ENCODE peak calls at places on chromosomes 5 and 9, in ten cellular contexts. F, L, D, X, E, Z, O, Y, J and H are unnamed samples.

GRCh38 chr5:133512896-133513295 is 99.4 kb downstream of the FSTL4 start:
- DNase-seq in Z (no peak), F (no peak), E (no peak), Y (no peak), J (no peak), L (no peak), D (no peak), O (no peak), X (peak), H (no peak)

GRCh38 chr9:108953983-108954574 is 19.9 kb downstream of the ABITRAM start:
- DNase-seq in O (peak), Y (no peak), E (peak), J (no peak), D (no peak), F (no peak), L (peak), Z (no peak), X (no peak), H (no peak)

GRCh38 chr5:146137967-146138403 is 32.6 kb upstream of the PLAC8L1 start:
- DNase-seq in L (peak), D (no peak), F (no peak), J (peak), O (peak), E (peak), Z (no peak), X (no peak), Y (no peak), H (no peak)

GRCh38 chr9:137308102-137308619 is 6.1 kb upstream of the NRARP start:
- DNase-seq in E (no peak), O (no peak), F (no peak), X (no peak), D (no peak), J (peak), Z (no peak), Y (peak), L (peak), H (no peak)

GRCh38 chr5:125394661-125395280 is 648.3 kb upstream of the ZNF608 start:
- DNase-seq in L (no peak), E (peak), Y (no peak), O (no peak), D (no peak), J (no peak), X (no peak), F (no peak), Z (no peak), H (no peak)

GRCh38 chr5:103114440-103114839 is 5.5 kb downstream of the GIN1 start:
- DNase-seq in Z (no peak), X (no peak), E (no peak), F (no peak), Y (no peak), O (peak), L (no peak), D (no peak), J (no peak), H (no peak)

GRCh38 chr5:116395178-116395577 is 179.4 kb downstream of the SEMA6A start:
- DNase-seq in D (no peak), Z (no peak), J (peak), O (peak), F (no peak), X (no peak), Y (no peak), E (no peak), L (no peak), H (no peak)

GRCh38 chr9:68560131-68560844 is 19.6 kb upstream of the TMEM252 start:
- DNase-seq in X (no peak), D (peak), O (peak), Y (peak), F (peak), L (peak), E (peak), J (peak), Z (no peak), H (no peak)

GRCh38 chr5:141825241-141825671 is 53.0 kb downstream of the PCDH1 start:
- DNase-seq in Z (no peak), D (no peak), O (no peak), E (no peak), X (no peak), Y (no peak), F (no peak), J (no peak), L (no peak), H (no peak)

GRCh38 chr9:94864183-94864582 is 137.7 kb downstream of the AOPEP start:
- DNase-seq in O (peak), L (no peak), E (no peak), X (no peak), J (no peak), F (no peak), Z (no peak), Y (no peak), D (no peak), H (no peak)

GRCh38 chr9:123267481-123268239 is 726 bp downstream of the STRBP start:
- DNase-seq in F (no peak), O (no peak), L (no peak), Y (peak), E (no peak), X (no peak), D (no peak), J (peak), Z (no peak), H (no peak)

GRCh38 chr9:34046784-34047379 is 1.8 kb downstream of the UBAP2 start:
- DNase-seq in X (no peak), E (peak), D (no peak), L (no peak), J (no peak), Y (no peak), Z (no peak), F (no peak), O (no peak), H (no peak)

GRCh38 chr5:68315679-68316271 is 100.2 kb downstream of the PIK3R1 start:
- DNase-seq in D (peak), O (peak), L (no peak), F (no peak), J (no peak), E (no peak), Z (no peak), Y (no peak), X (no peak), H (no peak)

GRCh38 chr5:112918679-112919078 is 3.3 kb downstream of the REEP5 start:
- DNase-seq in X (peak), E (no peak), Z (no peak), L (no peak), F (no peak), D (no peak), Y (no peak), O (no peak), J (no peak), H (no peak)

GRCh38 chr5:84536797-84537196 is 152.1 kb upstream of the EDIL3 start:
- DNase-seq in Y (no peak), D (no peak), Z (no peak), F (no peak), O (no peak), L (no peak), E (no peak), X (no peak), J (no peak), H (no peak)

GRCh38 chr9:98370300-98370975 is 115.0 kb upstream of the TBC1D2 start:
- DNase-seq in D (no peak), L (no peak), J (no peak), Y (no peak), X (no peak), E (no peak), O (no peak), F (no peak), Z (no peak), H (no peak)

GRCh38 chr5:41776435-41776834 is 93.8 kb downstream of the OXCT1 start:
- DNase-seq in D (no peak), J (no peak), L (no peak), Y (no peak), X (no peak), O (no peak), F (no peak), E (peak), Z (no peak), H (no peak)

GRCh38 chr9:92680166-92681119 is 10.5 kb upstream of the IPPK start:
- DNase-seq in L (no peak), O (no peak), E (no peak), X (no peak), F (no peak), Y (no peak), J (no peak), Z (no peak), D (no peak), H (no peak)

GRCh38 chr5:72453260-72453775 is 53.9 kb downstream of the ZNF366 start:
- DNase-seq in J (peak), F (no peak), X (no peak), Y (peak), D (no peak), Z (no peak), E (no peak), O (no peak), L (no peak), H (no peak)

GRCh38 chr5:28576022-28576421 is 1537.6 kb upstream of the CDH9 start:
- DNase-seq in F (no peak), O (peak), L (peak), Z (no peak), D (no peak), X (no peak), J (no peak), E (peak), Y (no peak), H (no peak)

GRCh38 chr5:27797220-27797619 is 758.8 kb upstream of the CDH9 start:
- DNase-seq in Z (no peak), J (no peak), O (no peak), D (no peak), Y (no peak), X (no peak), L (no peak), E (no peak), F (no peak), H (no peak)

GRCh38 chr5:112929336-112930081 is 7.5 kb upstream of the REEP5 start:
- DNase-seq in X (no peak), D (no peak), O (no peak), Z (no peak), L (no peak), Y (no peak), E (no peak), J (no peak), F (no peak), H (no peak)

GRCh38 chr5:93925321-93925720 is 183.9 kb upstream of the POU5F2 start:
- DNase-seq in J (no peak), E (no peak), Y (no peak), O (no peak), L (peak), Z (no peak), X (no peak), D (no peak), F (no peak), H (no peak)

GRCh38 chr9:21465859-21466518 is 16.1 kb downstream of the IFNE start:
- DNase-seq in Z (peak), E (peak), F (no peak), X (no peak), L (peak), J (no peak), D (no peak), O (peak), Y (no peak), H (no peak)

GRCh38 chr5:69105996-69106906 is 12.4 kb downstream of the SLC30A5 start:
- DNase-seq in J (no peak), E (no peak), O (no peak), D (no peak), Y (no peak), L (no peak), Z (no peak), X (no peak), F (no peak), H (no peak)

GRCh38 chr9:35279946-35280345 is 118.1 kb downstream of the UNC13B start:
- DNase-seq in L (no peak), X (no peak), Y (no peak), O (no peak), E (no peak), F (no peak), J (no peak), D (no peak), Z (no peak), H (no peak)

GRCh38 chr9:35277649-35278359 is 116.0 kb downstream of the UNC13B start:
- DNase-seq in J (peak), L (no peak), D (no peak), O (no peak), F (no peak), Y (no peak), X (no peak), Z (no peak), E (peak), H (no peak)

GRCh38 chr9:35280394-35280793 is 118.6 kb downstream of the UNC13B start:
- DNase-seq in D (no peak), O (no peak), Z (no peak), F (no peak), E (no peak), X (no peak), J (no peak), Y (no peak), L (no peak), H (no peak)

GRCh38 chr9:35274988-35275387 is 113.2 kb downstream of the UNC13B start:
- DNase-seq in O (no peak), E (no peak), D (no peak), L (no peak), Z (no peak), F (no peak), X (no peak), J (no peak), Y (no peak), H (no peak)

GRCh38 chr9:35277171-35277520 is 115.3 kb downstream of the UNC13B start:
- DNase-seq in O (no peak), E (no peak), Z (no peak), L (no peak), Y (no peak), F (no peak), J (no peak), X (no peak), D (no peak), H (no peak)
- H3K27ac ChIP-seq in O (no peak), E (no peak), Z (no peak), L (no peak), Y (no peak), F (peak), J (no peak), X (no peak), D (no peak), H (no peak)

GRCh38 chr9:112050544-112051475 is 124.3 kb downstream of the SUSD1 start:
- DNase-seq in J (peak), D (no peak), O (peak), X (peak), L (peak), F (no peak), Z (no peak), E (peak), Y (peak), H (no peak)

GRCh38 chr9:112047538-112048066 is 127.5 kb downstream of the SUSD1 start:
- DNase-seq in D (no peak), F (no peak), X (no peak), O (no peak), J (no peak), Y (no peak), L (no peak), Z (no peak), E (no peak), H (no peak)

GRCh38 chr9:112051812-112052211 is 123.3 kb downstream of the SUSD1 start:
- DNase-seq in L (no peak), D (no peak), Z (no peak), F (no peak), O (no peak), E (no peak), J (no peak), X (no peak), Y (no peak), H (no peak)

GRCh38 chr9:112048924-112049785 is 125.9 kb downstream of the SUSD1 start:
- DNase-seq in E (peak), L (no peak), F (no peak), J (no peak), D (no peak), X (no peak), Z (no peak), Y (no peak), O (no peak), H (no peak)

GRCh38 chr9:112049834-112050516 is 125.1 kb downstream of the SUSD1 start:
- DNase-seq in D (no peak), Y (no peak), E (peak), Z (no peak), O (no peak), J (no peak), L (no peak), X (no peak), F (no peak), H (no peak)
- H3K27ac ChIP-seq in D (no peak), Y (no peak), E (no peak), Z (no peak), O (peak), J (peak), L (peak), X (peak), F (peak), H (no peak)

GRCh38 chr5:56426658-56427057 is 193.5 kb upstream of the ANKRD55 start:
- DNase-seq in X (no peak), F (no peak), Y (no peak), Z (no peak), J (no peak), E (no peak), O (no peak), D (no peak), L (no peak), H (no peak)
- H3K27ac ChIP-seq in X (no peak), F (no peak), Y (no peak), Z (no peak), J (no peak), E (no peak), O (no peak), D (no peak), L (no peak), H (no peak)

GRCh38 chr5:123294544-123294943 is 128.7 kb downstream of the CEP120 start:
- DNase-seq in X (no peak), Y (no peak), Z (no peak), L (no peak), E (no peak), O (no peak), J (no peak), D (no peak), F (no peak), H (no peak)

GRCh38 chr5:123298335-123299010 is 124.7 kb downstream of the CEP120 start:
- DNase-seq in X (no peak), L (no peak), Y (no peak), Z (no peak), J (no peak), F (no peak), O (no peak), E (no peak), D (no peak), H (no peak)

GRCh38 chr5:123297866-123298265 is 125.3 kb downstream of the CEP120 start:
- DNase-seq in F (no peak), Y (no peak), E (no peak), Z (no peak), O (no peak), X (peak), J (no peak), L (no peak), D (no peak), H (no peak)

GRCh38 chr5:123299124-123299523 is 124.1 kb downstream of the CEP120 start:
- DNase-seq in E (no peak), J (no peak), O (no peak), D (no peak), X (peak), F (no peak), Z (no peak), Y (no peak), L (no peak), H (no peak)

DNA sequence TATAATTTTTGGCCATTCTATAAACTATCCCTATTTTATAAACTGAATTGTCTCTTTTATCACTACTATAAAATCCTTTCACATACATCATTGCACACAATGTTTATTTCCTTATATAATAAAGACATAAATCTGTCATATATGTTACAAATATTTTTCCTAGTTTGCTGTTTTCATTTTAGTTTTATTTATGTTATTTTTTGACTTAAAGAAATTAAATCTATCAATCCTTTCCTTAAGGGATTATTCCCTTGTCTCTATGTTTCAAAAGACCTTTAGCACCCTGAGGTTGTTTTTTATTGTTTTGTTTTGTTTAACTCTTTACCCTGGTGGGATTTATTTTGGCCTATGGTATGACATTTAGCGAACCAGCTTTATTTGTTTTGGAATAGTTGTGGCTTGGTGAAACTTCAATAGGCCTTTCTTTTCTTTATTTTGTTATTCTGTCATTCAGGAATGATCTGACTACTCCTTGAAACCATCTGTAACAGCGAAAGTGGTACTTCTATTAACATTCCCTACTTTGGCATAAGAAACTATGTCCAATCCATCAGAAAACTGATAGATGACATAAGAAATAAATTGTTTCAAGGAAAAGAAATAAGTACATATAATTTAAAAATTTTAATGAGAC is 125.9 kb downstream of the CEP120 start:
- DNase-seq in O (no peak), F (no peak), D (no peak), E (no peak), L (no peak), Z (no peak), Y (no peak), J (no peak), X (no peak), H (no peak)
- H3K27ac ChIP-seq in O (no peak), F (no peak), D (no peak), E (no peak), L (no peak), Z (no peak), Y (no peak), J (no peak), X (peak), H (no peak)